ENCODE peak calls at places on chromosomes 6 and 20, in five cellular contexts. D, X, Q, A and I are unnamed samples.
A peak's percentile ranks its signal among the peaks of the same experiment; 100 is the strongest.

GRCh38 chr6:148395583-148396101 is 53.0 kb downstream of the SASH1 start:
- DNase-seq in Q (no peak), D (no peak), A (no peak), X (no peak), I (peak; percentile 10)

GRCh38 chr20:64160536-64161495 is 3.4 kb upstream of the MYT1 start:
- DNase-seq in Q (no peak), D (no peak), X (no peak), A (no peak), I (no peak)

GRCh38 chr20:36306557-36307411 is 645 bp downstream of the DLGAP4 start:
- DNase-seq in Q (no peak), X (no peak), A (no peak), D (no peak), I (no peak)

GRCh38 chr20:711526-711925 is 35.9 kb upstream of the SCRT2 start:
- DNase-seq in D (no peak), X (no peak), A (no peak), Q (no peak), I (no peak)

GRCh38 chr6:66226099-66226498 is 519.1 kb upstream of the EYS start:
- DNase-seq in X (no peak), A (no peak), D (peak; percentile 14), Q (no peak), I (no peak)

GRCh38 chr20:6848992-6849391 is 81.5 kb downstream of the BMP2 start:
- DNase-seq in Q (no peak), D (no peak), X (no peak), A (no peak), I (no peak)

GRCh38 chr20:52305029-52305645 is 113.6 kb upstream of the ZFP64 start:
- DNase-seq in X (no peak), Q (no peak), A (no peak), D (no peak), I (no peak)

GRCh38 chr6:155493694-155494143 is 38.1 kb upstream of the NOX3 start:
- DNase-seq in Q (peak; percentile 91), D (peak; percentile 94), X (no peak), A (peak; percentile 56), I (peak; percentile 100)

GRCh38 chr20:987677-988076 is 14.4 kb downstream of the RSPO4 start:
- DNase-seq in Q (no peak), X (no peak), A (no peak), D (no peak), I (no peak)

GRCh38 chr6:34771727-34772126 is 14.4 kb downstream of the SNRPC start:
- DNase-seq in D (no peak), A (no peak), Q (no peak), X (no peak), I (peak; percentile 83)

GRCh38 chr6:106156863-106157262 is 70.7 kb downstream of the PRDM1 start:
- DNase-seq in A (no peak), X (no peak), D (no peak), Q (no peak), I (no peak)

GRCh38 chr6:106156413-106156812 is 70.3 kb downstream of the PRDM1 start:
- DNase-seq in D (no peak), A (no peak), X (no peak), Q (no peak), I (no peak)

GRCh38 chr6:106158816-106159215 is 72.7 kb downstream of the PRDM1 start:
- DNase-seq in Q (no peak), D (no peak), A (no peak), X (no peak), I (peak; percentile 44)

GRCh38 chr6:106155219-106155830 is 69.2 kb downstream of the PRDM1 start:
- DNase-seq in D (no peak), Q (no peak), X (peak; percentile 31), A (no peak), I (no peak)

DNA sequence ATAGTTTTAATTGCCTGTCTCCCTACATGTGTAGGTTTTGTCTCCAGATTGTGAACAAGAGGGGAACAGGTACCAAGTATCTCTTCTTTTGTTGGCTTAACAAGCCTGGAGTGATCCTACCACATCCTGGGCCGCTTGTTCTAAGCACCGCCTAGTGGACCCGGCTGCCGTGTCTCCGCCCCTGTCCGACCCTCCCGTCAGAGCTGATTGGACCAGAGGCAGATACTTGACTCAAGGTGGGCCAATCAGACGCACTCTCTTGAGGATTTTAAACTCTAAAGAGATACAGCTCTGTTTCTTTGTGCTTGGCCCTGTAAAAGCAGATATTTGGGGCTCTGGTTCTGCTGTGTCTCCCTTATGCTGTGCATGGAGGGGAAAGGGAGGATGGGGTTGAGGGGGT is 68.2 kb downstream of the PRDM1 start:
- DNase-seq in Q (no peak), A (no peak), X (peak; percentile 47), D (no peak), I (no peak)
- TF ChIP-seq BHLHE40 in Q (no peak), A (no peak), X (no peak), D (no peak), I (no peak)

GRCh38 chr20:16518068-16518783 is 55.0 kb downstream of the KIF16B start:
- DNase-seq in Q (peak; percentile 60), A (no peak), D (peak; percentile 69), X (peak; percentile 47), I (peak; percentile 42)
- TF ChIP-seq SMC3 in Q (peak; percentile 96), A (peak; percentile 52), D (peak; percentile 93), X (peak; percentile 30), I (peak; percentile 67)

DNA sequence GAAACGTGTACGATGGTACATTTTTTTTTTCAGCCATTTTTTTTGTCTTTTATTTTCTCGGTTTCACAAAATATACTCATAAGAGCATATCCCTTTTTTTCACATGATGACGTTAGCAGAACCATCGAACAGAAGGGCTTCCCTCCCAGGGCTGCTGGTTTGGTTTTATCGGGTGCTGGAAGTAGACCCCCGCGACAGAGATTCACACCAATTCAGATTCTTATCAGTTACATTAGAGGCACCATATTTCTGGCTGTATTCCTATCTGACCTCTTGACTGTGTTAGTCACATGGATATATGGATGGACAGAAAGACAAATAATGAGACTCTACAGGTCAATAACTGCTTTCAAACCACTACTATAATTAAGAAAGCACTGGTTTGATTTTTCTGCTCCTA is 129.7 kb upstream of the ARID1B start:
- DNase-seq in X (no peak), Q (no peak), A (no peak), D (no peak), I (no peak)
- TF ChIP-seq BHLHE40 in X (no peak), Q (no peak), A (no peak), D (no peak), I (no peak)

GRCh38 chr6:29211488-29211887 is 40.8 kb downstream of the OR2J2 start:
- DNase-seq in X (no peak), A (no peak), Q (no peak), D (no peak), I (no peak)
- TF ChIP-seq SMC3 in X (no peak), A (no peak), Q (no peak), D (no peak), I (no peak)

GRCh38 chr20:3408251-3408637 is 775 bp upstream of the DNAAF9 start:
- DNase-seq in A (no peak), X (no peak), D (no peak), Q (no peak), I (no peak)
- TF ChIP-seq BHLHE40 in A (no peak), X (no peak), D (no peak), Q (no peak), I (no peak)

DNA sequence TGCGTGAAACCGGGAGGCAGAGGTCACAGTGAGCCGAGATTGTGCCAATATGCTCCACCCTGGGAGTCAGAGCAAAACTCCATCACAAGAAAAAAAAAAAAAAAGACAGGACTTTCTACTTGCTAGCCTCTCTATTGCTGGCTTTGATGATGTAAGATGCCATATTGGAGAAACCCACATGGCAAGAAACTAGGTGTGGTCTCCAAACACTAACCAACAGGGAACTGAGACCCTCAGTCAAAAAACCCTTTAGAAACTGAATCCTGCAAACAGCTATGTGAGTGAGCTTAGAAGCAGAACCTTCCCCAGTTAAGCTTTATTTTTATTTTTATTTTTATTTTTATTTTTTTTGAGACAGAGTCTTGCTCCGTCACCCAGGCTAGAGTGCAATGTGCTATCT is 18.4 kb upstream of the ZBTB22 start:
- DNase-seq in X (no peak), D (no peak), Q (no peak), A (no peak), I (no peak)
- TF ChIP-seq SMC3 in X (no peak), D (no peak), Q (no peak), A (no peak), I (no peak)